ENCODE peak calls at places on chromosome 9, in nine cellular contexts. Q is naive thymus-derived CD4-positive, alpha-beta T cell; G is effector memory CD4-positive, alpha-beta T cell; M is colonic mucosa; R is uterus; Y is neuronal stem cell; V is tibial nerve; L is IMR-90; K is psoas muscle. A is an unnamed sample. For H3K36me3, the result is how much of the 10 kb centered on the place peaks cover.

GRCh38 chr9:33473643-33474352 is at the start of gene NOL6:
- DNase-seq in Q (peak), G (peak), M (peak), R (peak), Y (peak), V (peak), L (peak), K (peak), A (peak)

GRCh38 chr9:118209343-118209742 is 505.1 kb downstream of the TLR4 start:
- DNase-seq in Q (no peak), G (no peak), M (no peak), R (no peak), Y (no peak), V (no peak), L (no peak), K (no peak), A (no peak)

GRCh38 chr9:95507456-95508241 is 9.1 kb downstream of the PTCH1 start:
- DNase-seq in Q (peak), G (no peak), M (peak), R (peak), Y (no peak), V (no peak), L (peak), K (peak), A (no peak)

GRCh38 chr9:16728128-16728505 is 142.4 kb downstream of the BNC2 start:
- DNase-seq in Q (no peak), G (no peak), M (no peak), R (no peak), Y (no peak), V (no peak), L (peak), K (no peak), A (no peak)

GRCh38 chr9:131530930-131531832 is at the start of gene UCK1:
- DNase-seq in Q (peak), G (peak), M (peak), R (peak), Y (peak), V (peak), L (peak), K (peak), A (peak)

GRCh38 chr9:23887781-23888180 is 61.7 kb upstream of the ELAVL2 start:
- DNase-seq in Q (no peak), G (no peak), M (no peak), R (no peak), Y (no peak), V (no peak), L (no peak), K (no peak), A (no peak)

GRCh38 chr9:134632329-134632728 is 9.3 kb upstream of the COL5A1 start:
- DNase-seq in Q (no peak), G (no peak), M (no peak), R (no peak), Y (no peak), V (no peak), L (no peak), K (no peak), A (no peak)

GRCh38 chr9:130243015-130243881 is 22.3 kb upstream of the HMCN2 start:
- DNase-seq in Q (peak), G (peak), M (peak), R (peak), Y (peak), V (peak), L (peak), K (peak), A (peak)

GRCh38 chr9:16062542-16063240 is 509.8 kb downstream of the CCDC171 start:
- DNase-seq in Q (no peak), G (no peak), M (no peak), R (no peak), Y (no peak), V (no peak), L (peak), K (no peak), A (peak)

DNA sequence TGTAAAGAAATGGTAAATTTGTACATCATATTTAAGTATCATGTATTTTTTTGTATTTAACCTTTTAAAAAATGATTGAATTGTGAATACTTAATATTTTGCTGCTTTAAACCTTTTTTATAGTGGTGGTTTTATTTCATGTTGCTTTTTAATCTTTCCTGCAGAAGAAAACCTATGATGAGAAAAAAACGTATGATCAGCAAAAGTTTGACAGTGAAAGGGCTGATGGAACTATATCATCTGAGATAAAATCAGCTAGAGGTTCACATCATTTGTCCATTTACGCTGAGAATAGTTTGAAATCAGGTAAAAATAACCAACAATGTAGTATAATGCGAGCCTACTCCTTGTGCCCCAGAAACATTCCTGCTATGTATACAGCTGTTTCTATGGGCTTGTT is 7.4 kb downstream of the SECISBP2 start:
- DNase-seq in Q (no peak), G (no peak), M (no peak), R (no peak), Y (no peak), V (no peak), L (no peak), K (no peak), A (no peak)
- H3K36me3 ChIP-seq in Q (under half), G (half or more), M (under half), R (under half), Y (under half), V (half or more), L (under half), K (under half), A (under half)

DNA sequence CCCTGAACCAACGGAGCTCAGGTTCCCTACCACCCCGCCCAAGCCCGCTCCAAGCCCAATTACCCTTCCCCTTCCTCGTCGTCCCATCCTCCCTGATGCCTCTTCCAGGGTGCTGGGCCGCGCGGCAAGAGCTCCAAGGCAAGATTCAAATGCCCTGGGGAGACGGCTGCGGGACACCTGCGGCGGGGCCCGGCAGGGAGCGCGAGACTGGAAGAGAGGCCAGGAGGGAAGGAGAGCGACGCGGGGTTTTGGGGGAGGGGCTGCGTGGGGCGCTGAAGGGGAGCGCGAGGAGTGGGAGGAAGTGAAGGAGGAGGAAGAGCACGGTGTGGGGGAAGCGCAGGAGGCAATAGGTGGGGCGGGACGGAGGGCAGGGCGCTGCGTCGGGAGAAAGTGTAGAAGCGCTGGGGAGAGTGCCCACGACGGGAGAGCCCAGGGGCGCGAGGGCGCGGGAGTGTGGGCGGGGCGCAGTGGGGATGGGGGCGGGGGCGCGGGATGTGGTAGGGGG is 975 bp upstream of the NXNL2 start:
- DNase-seq in Q (peak), G (no peak), M (peak), R (peak), Y (peak), V (no peak), L (peak), K (peak), A (no peak)
- H3K4me3 ChIP-seq in Q (no peak), G (peak), M (peak), R (peak), Y (peak), V (peak), L (peak), K (peak), A (peak)

GRCh38 chr9:125626187-125626586 is 80.8 kb downstream of the MAPKAP1 start:
- DNase-seq in Q (no peak), G (no peak), M (no peak), R (no peak), Y (no peak), V (no peak), L (peak), K (no peak), A (no peak)

GRCh38 chr9:125630436-125630835 is 76.6 kb downstream of the MAPKAP1 start:
- DNase-seq in Q (no peak), G (no peak), M (no peak), R (no peak), Y (no peak), V (no peak), L (no peak), K (no peak), A (no peak)

GRCh38 chr9:125632321-125633115 is 74.5 kb downstream of the MAPKAP1 start:
- DNase-seq in Q (no peak), G (no peak), M (peak), R (no peak), Y (no peak), V (no peak), L (peak), K (no peak), A (no peak)

GRCh38 chr9:125631391-125632085 is 75.5 kb downstream of the MAPKAP1 start:
- DNase-seq in Q (no peak), G (no peak), M (peak), R (no peak), Y (no peak), V (no peak), L (peak), K (no peak), A (peak)

DNA sequence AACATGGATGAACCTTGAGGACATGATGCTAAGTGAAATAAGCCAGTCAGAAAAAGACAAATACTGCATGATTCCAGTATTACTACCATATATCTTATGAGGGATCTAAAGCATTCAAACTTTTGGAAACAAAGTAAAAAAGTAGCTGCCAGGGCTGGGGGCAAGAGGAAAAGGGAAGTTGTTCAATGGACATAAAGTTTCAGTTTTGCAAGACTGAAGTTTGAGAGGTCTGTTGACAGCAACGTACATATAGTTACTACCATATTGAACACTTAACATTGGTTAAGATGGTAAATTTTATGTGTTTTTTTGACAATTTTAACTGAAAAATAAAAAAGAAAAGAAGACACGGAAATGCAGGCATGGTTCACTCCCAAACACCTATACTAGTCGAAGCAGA is 77.6 kb downstream of the MAPKAP1 start:
- DNase-seq in Q (no peak), G (no peak), M (no peak), R (no peak), Y (no peak), V (no peak), L (no peak), K (no peak), A (no peak)
- H3K27ac ChIP-seq in Q (no peak), G (no peak), M (no peak), R (no peak), Y (no peak), V (no peak), L (no peak), K (no peak), A (no peak)

GRCh38 chr9:115073456-115073855 is 44.5 kb downstream of the TNC start:
- DNase-seq in Q (no peak), G (no peak), M (no peak), R (no peak), Y (no peak), V (no peak), L (no peak), K (no peak), A (no peak)

GRCh38 chr9:115069771-115070170 is 48.2 kb downstream of the TNC start:
- DNase-seq in Q (no peak), G (no peak), M (no peak), R (no peak), Y (no peak), V (no peak), L (no peak), K (no peak), A (no peak)

GRCh38 chr9:115071176-115071575 is 46.8 kb downstream of the TNC start:
- DNase-seq in Q (no peak), G (no peak), M (no peak), R (no peak), Y (no peak), V (no peak), L (no peak), K (no peak), A (no peak)

DNA sequence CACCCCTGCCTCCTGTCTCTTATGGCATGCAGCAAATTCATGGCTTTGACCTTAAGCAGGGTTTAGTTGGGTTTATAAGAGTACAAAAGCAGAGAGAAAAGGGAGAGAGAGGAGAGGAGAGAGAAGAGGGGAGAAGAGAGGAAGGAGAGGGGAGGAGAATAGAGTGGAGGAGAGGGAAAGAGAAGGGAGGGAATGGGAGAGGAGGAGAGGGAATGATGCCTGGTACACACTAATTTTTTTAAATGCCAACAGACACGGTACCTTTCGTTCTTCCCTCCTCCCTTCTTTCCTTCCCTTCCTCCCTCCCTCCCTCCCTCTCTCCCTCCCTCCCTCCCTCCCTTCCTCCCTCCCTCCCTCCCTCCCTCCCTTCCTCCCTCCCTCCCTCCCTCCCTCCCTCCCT is 48.7 kb downstream of the TNC start:
- DNase-seq in Q (no peak), G (no peak), M (no peak), R (no peak), Y (no peak), V (no peak), L (no peak), K (no peak), A (no peak)
- H3K36me3 ChIP-seq in Q (under half), G (under half), M (under half), R (under half), Y (under half), V (under half), L (half or more), K (under half), A (under half)

GRCh38 chr9:35091536-35091935 is 4.9 kb downstream of the PIGO start:
- DNase-seq in Q (no peak), G (no peak), M (no peak), R (no peak), Y (no peak), V (no peak), L (no peak), K (no peak), A (no peak)

GRCh38 chr9:35097573-35097972 is 1.2 kb upstream of the PIGO start:
- DNase-seq in Q (no peak), G (no peak), M (no peak), R (no peak), Y (no peak), V (no peak), L (no peak), K (no peak), A (no peak)

GRCh38 chr9:35096035-35096849 is at the start of gene PIGO:
- DNase-seq in Q (peak), G (peak), M (peak), R (peak), Y (peak), V (peak), L (peak), K (peak), A (peak)

DNA sequence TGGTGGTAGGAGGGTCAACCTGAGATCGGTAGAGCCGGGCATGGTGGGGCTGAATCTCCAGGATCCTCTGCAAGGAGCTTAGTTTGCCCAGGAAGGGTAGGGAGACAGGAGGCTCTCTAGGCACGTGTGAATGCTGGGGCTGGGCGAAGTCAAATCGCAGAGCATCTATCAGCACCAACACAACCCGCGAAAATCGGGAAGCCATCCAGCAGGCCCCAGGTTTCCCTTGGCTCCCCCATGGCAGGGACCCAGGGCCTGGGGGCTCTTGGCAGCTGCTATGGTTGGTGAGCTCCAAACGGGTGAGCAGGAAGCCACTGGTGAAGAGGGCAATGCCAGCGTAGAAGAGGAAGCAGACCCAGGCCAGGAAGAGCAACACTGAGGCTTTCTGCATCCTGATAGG is 1.2 kb downstream of the PIGO start:
- DNase-seq in Q (no peak), G (no peak), M (no peak), R (no peak), Y (no peak), V (no peak), L (no peak), K (no peak), A (no peak)
- H3K4me3 ChIP-seq in Q (no peak), G (no peak), M (no peak), R (no peak), Y (no peak), V (no peak), L (no peak), K (no peak), A (no peak)

GRCh38 chr9:89077519-89077918 is 86.3 kb downstream of the S1PR3 start:
- DNase-seq in Q (no peak), G (no peak), M (no peak), R (no peak), Y (no peak), V (no peak), L (no peak), K (no peak), A (no peak)

GRCh38 chr9:89078860-89079259 is 87.6 kb downstream of the S1PR3 start:
- DNase-seq in Q (no peak), G (no peak), M (no peak), R (no peak), Y (no peak), V (no peak), L (peak), K (no peak), A (peak)

GRCh38 chr9:89079421-89079820 is 88.2 kb downstream of the S1PR3 start:
- DNase-seq in Q (no peak), G (no peak), M (no peak), R (no peak), Y (no peak), V (no peak), L (peak), K (no peak), A (no peak)

GRCh38 chr9:89078421-89078820 is 87.2 kb downstream of the S1PR3 start:
- DNase-seq in Q (no peak), G (no peak), M (no peak), R (no peak), Y (no peak), V (no peak), L (no peak), K (no peak), A (no peak)

DNA sequence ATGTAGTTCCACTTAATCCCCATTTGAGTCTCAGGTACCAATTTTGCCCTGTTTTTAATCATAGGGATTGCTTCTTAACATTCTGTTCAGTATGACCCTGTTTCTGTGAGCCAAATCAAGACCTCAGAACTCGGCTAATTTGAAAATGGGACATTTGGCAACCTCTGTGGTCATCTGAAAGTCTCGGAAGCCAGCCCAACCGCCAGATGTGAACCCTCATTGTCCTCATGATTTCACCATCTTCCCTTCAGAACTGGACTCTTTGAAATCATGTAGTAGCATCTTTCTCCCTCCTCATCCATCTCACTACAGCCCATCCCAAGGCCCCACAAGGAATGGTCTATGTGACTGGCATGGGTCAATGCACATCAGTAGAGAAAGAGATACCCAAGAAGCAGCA is 88.9 kb downstream of the S1PR3 start:
- DNase-seq in Q (no peak), G (no peak), M (peak), R (peak), Y (no peak), V (peak), L (peak), K (peak), A (no peak)
- H3K27ac ChIP-seq in Q (no peak), G (no peak), M (no peak), R (peak), Y (no peak), V (peak), L (peak), K (no peak), A (no peak)

GRCh38 chr9:135818718-135819475 is 88.4 kb downstream of the CAMSAP1 start:
- DNase-seq in Q (no peak), G (no peak), M (no peak), R (no peak), Y (no peak), V (no peak), L (no peak), K (no peak), A (no peak)
- H3K36me3 ChIP-seq in Q (half or more), G (half or more), M (under half), R (under half), Y (half or more), V (half or more), L (half or more), K (under half), A (half or more)

GRCh38 chr9:91599564-91599963 is 175.9 kb upstream of the NFIL3 start:
- DNase-seq in Q (no peak), G (no peak), M (no peak), R (no peak), Y (no peak), V (no peak), L (no peak), K (no peak), A (no peak)

GRCh38 chr9:91604451-91604850 is 180.8 kb upstream of the NFIL3 start:
- DNase-seq in Q (no peak), G (no peak), M (no peak), R (no peak), Y (no peak), V (no peak), L (no peak), K (no peak), A (no peak)

GRCh38 chr9:91606255-91606995 is 182.8 kb upstream of the NFIL3 start:
- DNase-seq in Q (no peak), G (no peak), M (peak), R (no peak), Y (no peak), V (no peak), L (no peak), K (no peak), A (no peak)

GRCh38 chr9:91603940-91604339 is 180.3 kb upstream of the NFIL3 start:
- DNase-seq in Q (no peak), G (no peak), M (no peak), R (no peak), Y (no peak), V (no peak), L (no peak), K (no peak), A (no peak)
- H3K4me3 ChIP-seq in Q (no peak), G (no peak), M (no peak), R (no peak), Y (no peak), V (no peak), L (no peak), K (no peak), A (no peak)

GRCh38 chr9:89768650-89769071 is 163.8 kb downstream of the GADD45G start:
- DNase-seq in Q (no peak), G (no peak), M (no peak), R (peak), Y (no peak), V (peak), L (no peak), K (no peak), A (no peak)
- H3K27ac ChIP-seq in Q (no peak), G (no peak), M (no peak), R (peak), Y (no peak), V (peak), L (no peak), K (no peak), A (no peak)